ENCODE peak calls at places on chromosomes 7 and 10, in seven cellular contexts. B, H, E, I, Y, W and K are unnamed samples.

GRCh38 chr7:12638851-12639467 is 48.5 kb upstream of the ARL4A start:
- DNase-seq in E (no peak), H (peak), B (no peak), I (no peak), Y (peak), W (peak), K (no peak)

GRCh38 chr10:47383254-47384147 is 592 bp downstream of the ZNF488 start:
- DNase-seq in Y (no peak), H (no peak), I (no peak), W (no peak), B (no peak), E (no peak), K (no peak)

GRCh38 chr7:82534687-82535086 is 91.1 kb upstream of the CACNA2D1 start:
- DNase-seq in W (peak), H (no peak), I (no peak), E (no peak), Y (peak), B (peak), K (no peak)

GRCh38 chr7:134618756-134619530 is 27.7 kb upstream of the BPGM start:
- DNase-seq in I (no peak), Y (no peak), B (peak), E (no peak), H (no peak), W (peak), K (no peak)

GRCh38 chr7:144133307-144133706 is 10.3 kb downstream of the OR2A14 start:
- DNase-seq in H (no peak), E (no peak), Y (no peak), B (no peak), I (no peak), W (no peak), K (no peak)

GRCh38 chr7:44065431-44066110 is at the start of gene PGAM2:
- DNase-seq in E (no peak), Y (no peak), I (no peak), W (no peak), H (no peak), B (no peak), K (no peak)

GRCh38 chr7:27652518-27652917 is 10.2 kb downstream of the HIBADH start:
- DNase-seq in Y (no peak), W (no peak), I (no peak), H (no peak), B (no peak), E (no peak), K (no peak)

GRCh38 chr7:42611961-42612360 is 299.9 kb downstream of the C7orf25 start:
- DNase-seq in E (no peak), H (no peak), I (no peak), Y (no peak), W (no peak), B (no peak), K (no peak)

GRCh38 chr10:3982746-3983442 is 197.9 kb upstream of the KLF6 start:
- DNase-seq in W (no peak), I (no peak), Y (no peak), E (no peak), H (no peak), B (no peak), K (no peak)

GRCh38 chr7:55576753-55577152 is 4.5 kb upstream of the VOPP1 start:
- DNase-seq in I (no peak), Y (no peak), E (no peak), B (no peak), H (no peak), W (no peak), K (no peak)

GRCh38 chr10:62707810-62708209 is 96.7 kb upstream of the ADO start:
- DNase-seq in Y (no peak), I (no peak), E (no peak), B (no peak), W (no peak), H (peak), K (no peak)

GRCh38 chr7:74269757-74270277 is 15.6 kb upstream of the RFC2 start:
- DNase-seq in I (no peak), W (peak), Y (peak), B (peak), E (peak), H (peak), K (peak)

GRCh38 chr10:116850058-116850611 is 836 bp downstream of the ENO4 start:
- DNase-seq in B (no peak), E (no peak), W (no peak), Y (no peak), I (no peak), H (no peak), K (no peak)

GRCh38 chr10:133009218-133009954 is 67.0 kb upstream of the CFAP46 start:
- DNase-seq in I (peak), E (no peak), H (no peak), Y (peak), W (no peak), B (no peak), K (peak)

GRCh38 chr10:31340343-31340742 is 21.3 kb downstream of the ZEB1 start:
- DNase-seq in H (no peak), I (no peak), W (no peak), Y (peak), E (no peak), B (no peak), K (no peak)

GRCh38 chr7:1210321-1210978 is 22.2 kb upstream of the UNCX start:
- DNase-seq in I (no peak), B (no peak), W (no peak), H (no peak), E (no peak), Y (no peak), K (no peak)

GRCh38 chr10:107425844-107426553 is 261.5 kb upstream of the SORCS1 start:
- DNase-seq in Y (no peak), W (no peak), I (no peak), H (peak), B (no peak), E (no peak), K (no peak)

GRCh38 chr7:34078864-34079263 is 173.5 kb downstream of the BMPER start:
- DNase-seq in E (no peak), I (peak), H (no peak), B (no peak), Y (no peak), W (no peak), K (no peak)

GRCh38 chr7:93902777-93903423 is 3.5 kb upstream of the GNGT1 start:
- DNase-seq in I (no peak), B (no peak), Y (peak), W (peak), H (peak), E (no peak), K (no peak)

GRCh38 chr10:514137-514671 is 175.3 kb downstream of the DIP2C start:
- DNase-seq in Y (no peak), H (no peak), B (no peak), W (no peak), E (peak), I (no peak), K (no peak)

GRCh38 chr7:86814980-86815379 is 171.3 kb downstream of the GRM3 start:
- DNase-seq in Y (peak), H (peak), I (no peak), B (no peak), E (no peak), W (peak), K (no peak)

GRCh38 chr7:70208236-70209063 is 610.2 kb downstream of the AUTS2 start:
- DNase-seq in I (no peak), E (no peak), W (no peak), B (peak), H (no peak), Y (peak), K (no peak)

GRCh38 chr7:108016841-108017775 is 14.1 kb upstream of the LAMB1 start:
- DNase-seq in B (peak), I (no peak), W (peak), E (no peak), Y (peak), H (no peak), K (no peak)

GRCh38 chr10:45422862-45423659 is 49.0 kb downstream of the ALOX5 start:
- DNase-seq in E (no peak), W (no peak), H (no peak), B (no peak), I (no peak), Y (no peak), K (no peak)

GRCh38 chr10:7438196-7438986 is 27.6 kb upstream of the SFMBT2 start:
- DNase-seq in E (no peak), I (no peak), H (no peak), W (peak), B (no peak), Y (peak), K (no peak)

GRCh38 chr10:29438271-29438670 is 149.4 kb downstream of the LYZL1 start:
- DNase-seq in H (no peak), W (no peak), I (no peak), Y (no peak), E (no peak), B (no peak), K (no peak)

GRCh38 chr10:33386926-33387325 is 52.5 kb upstream of the NRP1 start:
- DNase-seq in I (peak), Y (no peak), H (no peak), W (no peak), B (peak), E (no peak), K (no peak)

GRCh38 chr7:13327669-13328068 is 640.2 kb downstream of the ARL4A start:
- DNase-seq in E (no peak), H (no peak), Y (no peak), B (peak), W (no peak), I (no peak), K (no peak)

GRCh38 chr7:69678794-69679103 is 80.5 kb downstream of the AUTS2 start:
- DNase-seq in Y (no peak), W (no peak), H (no peak), E (no peak), I (no peak), B (no peak), K (no peak)

GRCh38 chr10:112182808-112183328 is 697 bp downstream of the GPAM start:
- DNase-seq in H (no peak), E (no peak), Y (no peak), I (no peak), B (no peak), W (no peak), K (peak)

DNA sequence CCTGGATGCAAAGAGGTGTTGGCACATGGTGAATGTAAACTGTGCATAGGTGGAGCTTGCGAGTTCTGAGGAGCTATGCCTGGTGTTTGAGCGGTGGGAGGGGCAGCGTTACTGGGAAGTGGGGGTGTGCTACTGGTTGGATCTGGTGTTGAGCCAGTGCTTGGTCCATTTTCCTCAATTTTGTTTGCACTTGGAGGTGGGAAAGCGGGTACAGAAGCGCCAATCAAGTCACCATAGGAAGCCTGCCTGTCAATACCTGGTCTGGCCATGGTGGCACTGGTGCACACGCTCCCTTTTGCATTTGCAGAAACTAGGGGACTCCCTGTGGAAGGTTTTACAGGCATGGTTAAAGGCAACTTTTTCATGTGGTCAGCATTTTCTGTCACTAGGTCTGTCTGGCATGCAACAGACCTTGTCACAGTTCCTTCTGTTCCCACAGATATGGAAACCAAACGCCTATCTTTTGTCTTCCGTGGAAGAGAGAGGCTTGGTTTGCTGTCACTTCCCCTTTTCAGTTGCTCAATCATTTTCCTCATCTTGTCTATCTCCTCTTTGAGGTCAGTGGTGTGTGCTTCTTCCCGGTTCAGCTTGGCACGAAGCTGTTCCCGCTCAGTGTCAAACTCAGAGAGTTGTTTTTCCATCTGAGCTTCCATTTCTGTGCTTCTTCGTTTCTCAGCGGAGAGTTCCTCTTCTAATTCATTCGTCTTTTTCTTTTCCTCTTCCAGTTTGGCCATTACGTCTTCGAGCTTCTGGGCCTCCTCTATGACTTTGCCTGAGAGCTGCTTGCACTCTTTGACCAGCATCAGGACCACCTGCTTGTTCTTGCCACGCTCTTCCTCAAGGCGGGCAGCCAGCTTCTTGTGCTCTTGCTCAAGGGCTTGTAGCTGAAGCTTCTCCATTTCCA is 81.1 kb downstream of the CTTNBP2 start:
- DNase-seq in B (no peak), I (no peak), E (no peak), W (no peak), Y (no peak), H (peak), K (no peak)
- TF ChIP-seq CTCF in B (no peak), I (no peak), E (no peak), W (no peak), Y (no peak), H (no peak), K (no peak)

GRCh38 chr10:92880233-92880861 is 32.0 kb downstream of the EXOC6 start:
- DNase-seq in H (peak), I (no peak), W (peak), E (no peak), Y (peak), B (peak), K (no peak)
- TF ChIP-seq CTCF in H (no peak), I (peak), W (peak), E (peak), Y (peak), B (peak), K (no peak)

GRCh38 chr7:21300692-21301091 is 127.2 kb upstream of the SP4 start:
- DNase-seq in Y (no peak), B (no peak), H (no peak), W (no peak), I (no peak), E (no peak), K (no peak)
- TF ChIP-seq CTCF in Y (peak), B (peak), H (no peak), W (peak), I (no peak), E (no peak), K (no peak)

GRCh38 chr7:138980575-138981285 is 459 bp downstream of the KIAA1549 start:
- DNase-seq in B (no peak), H (no peak), Y (peak), E (no peak), I (no peak), W (peak), K (peak)
- TF ChIP-seq CTCF in B (no peak), H (no peak), Y (no peak), E (no peak), I (no peak), W (no peak), K (no peak)

GRCh38 chr7:99428972-99429566 is 9.5 kb downstream of the PTCD1 start:
- DNase-seq in W (no peak), E (no peak), I (no peak), H (no peak), B (no peak), Y (no peak), K (no peak)

GRCh38 chr7:99429756-99430155 is 8.8 kb downstream of the PTCD1 start:
- DNase-seq in W (no peak), E (no peak), Y (no peak), B (no peak), H (no peak), I (no peak), K (no peak)

GRCh38 chr7:99422625-99423024 is 13.9 kb downstream of the BUD31 start:
- DNase-seq in B (no peak), E (no peak), Y (no peak), W (no peak), I (no peak), H (no peak), K (no peak)

GRCh38 chr7:99422091-99422624 is 13.4 kb downstream of the BUD31 start:
- DNase-seq in I (no peak), W (no peak), E (no peak), B (no peak), H (no peak), Y (no peak), K (no peak)

DNA sequence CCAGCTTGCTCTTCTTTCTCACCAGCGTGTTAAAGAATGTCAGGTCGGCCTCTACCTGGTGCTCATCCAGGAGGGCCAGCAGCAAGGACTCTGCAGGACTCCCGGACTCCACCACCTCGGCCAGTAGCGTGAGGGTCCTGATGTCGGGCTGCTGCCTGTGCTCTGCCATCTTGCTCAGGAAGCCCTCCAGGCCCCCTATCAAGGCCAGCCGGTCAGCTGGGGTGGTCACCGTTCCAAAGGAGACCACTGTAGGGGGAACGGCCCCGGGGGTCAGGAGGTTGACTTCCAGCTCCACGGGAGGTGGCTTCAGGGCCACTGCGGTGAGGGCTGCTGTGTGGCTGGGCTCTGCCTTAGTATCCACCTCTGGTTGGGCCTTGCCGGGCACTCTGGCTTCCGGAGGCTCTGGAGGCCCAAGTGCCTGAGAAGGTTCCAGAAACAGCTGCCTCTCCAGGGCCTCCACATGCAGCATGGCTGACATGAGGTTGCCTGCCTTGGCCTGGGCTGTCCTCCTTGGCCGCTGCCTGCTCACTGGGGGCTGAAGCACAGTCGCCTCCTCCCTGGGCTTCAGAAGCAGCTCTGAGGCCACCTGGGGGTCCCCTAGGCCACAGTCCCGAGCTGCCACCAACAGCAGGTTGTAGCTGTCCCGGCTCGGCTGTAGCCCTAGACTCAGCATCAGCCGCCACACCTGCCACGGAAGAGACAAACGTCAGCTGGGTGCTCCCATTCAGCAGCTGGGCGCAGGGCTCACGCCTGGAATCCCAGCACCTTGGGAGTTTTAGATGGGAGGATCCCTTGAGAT is 13.5 kb downstream of the PTCD1 start:
- DNase-seq in B (no peak), H (no peak), E (no peak), Y (no peak), W (no peak), I (no peak), K (no peak)
- TF ChIP-seq CTCF in B (no peak), H (no peak), E (no peak), Y (no peak), W (no peak), I (no peak), K (no peak)

DNA sequence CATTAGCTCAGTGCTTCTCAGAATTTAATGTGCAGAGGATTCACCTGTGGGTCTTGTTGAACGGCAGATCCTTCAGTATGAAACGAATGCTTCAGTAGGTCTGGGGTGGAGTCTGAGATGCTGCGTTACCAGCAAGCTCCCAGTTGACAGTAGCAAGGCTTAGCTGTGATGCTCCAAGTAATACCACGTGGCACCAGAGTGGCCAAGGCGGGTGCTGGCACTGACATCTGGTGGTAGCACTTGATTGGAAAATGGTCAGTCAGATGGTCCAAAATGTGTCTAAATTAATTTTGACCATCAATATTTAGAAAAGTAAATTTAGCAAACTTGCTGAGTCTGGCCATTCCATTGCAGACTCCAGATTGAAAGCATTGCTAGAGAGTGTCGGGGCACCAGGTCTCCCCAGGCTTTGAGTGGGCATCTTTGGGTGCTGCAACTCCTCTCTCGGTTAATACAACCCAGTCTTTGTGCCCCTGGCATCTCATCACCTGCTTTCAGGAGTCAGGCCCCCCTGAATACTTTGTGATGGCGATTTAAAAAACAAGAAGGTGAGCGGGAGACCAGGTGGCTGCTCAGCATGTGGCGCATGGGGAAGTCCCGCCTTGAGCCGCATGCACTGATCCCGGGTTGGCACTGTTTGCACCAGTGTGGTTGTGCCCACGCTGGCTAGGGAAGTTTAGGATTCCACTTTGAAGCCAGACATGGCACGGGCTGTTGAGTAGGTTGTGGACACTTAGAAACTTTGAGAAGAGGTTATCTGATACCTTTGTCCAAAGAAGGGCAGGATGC is 130.0 kb downstream of the NT5C2 start:
- DNase-seq in E (no peak), I (peak), B (no peak), W (no peak), Y (no peak), H (no peak), K (no peak)
- TF ChIP-seq CTCF in E (no peak), I (no peak), B (peak), W (peak), Y (no peak), H (no peak), K (no peak)

GRCh38 chr10:84076540-84077195 is 62.6 kb upstream of the GHITM start:
- DNase-seq in H (no peak), W (no peak), Y (peak), E (no peak), I (no peak), B (peak), K (no peak)
- TF ChIP-seq CTCF in H (no peak), W (peak), Y (peak), E (no peak), I (no peak), B (peak), K (no peak)

GRCh38 chr7:3585826-3586225 is 284.8 kb downstream of the SDK1 start:
- DNase-seq in Y (no peak), W (no peak), H (no peak), B (no peak), E (no peak), I (no peak), K (no peak)

GRCh38 chr7:3591150-3591549 is 290.1 kb downstream of the SDK1 start:
- DNase-seq in I (no peak), B (no peak), Y (no peak), H (no peak), E (no peak), W (no peak), K (no peak)

GRCh38 chr7:3589756-3590155 is 288.7 kb downstream of the SDK1 start:
- DNase-seq in Y (no peak), H (no peak), I (no peak), W (no peak), E (no peak), B (no peak), K (no peak)

GRCh38 chr7:3591944-3592343 is 290.9 kb downstream of the SDK1 start:
- DNase-seq in B (no peak), Y (no peak), I (no peak), W (no peak), E (no peak), H (no peak), K (no peak)

DNA sequence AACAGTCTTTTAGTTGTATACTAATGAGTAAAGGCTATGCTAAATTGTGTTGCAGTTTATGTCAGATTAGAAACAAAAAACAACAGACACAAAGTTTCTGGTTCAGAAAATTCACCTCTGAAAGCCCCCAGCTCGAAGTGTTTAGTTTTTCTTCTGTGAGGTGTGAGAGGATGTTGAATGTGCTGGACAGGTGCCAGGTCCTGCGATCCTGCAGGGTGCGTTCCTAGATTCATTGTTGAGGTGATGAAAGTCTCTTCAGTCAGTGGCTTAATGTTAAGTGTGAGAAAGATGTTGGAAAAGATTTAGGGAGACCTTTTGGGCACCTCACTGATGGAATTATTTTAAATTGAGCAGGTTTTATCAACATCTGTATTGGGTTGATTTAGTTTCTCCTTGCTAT is 287.3 kb downstream of the SDK1 start:
- DNase-seq in I (no peak), Y (no peak), H (no peak), W (no peak), B (no peak), E (no peak), K (no peak)
- TF ChIP-seq CTCF in I (no peak), Y (no peak), H (no peak), W (no peak), B (no peak), E (no peak), K (no peak)